ENCODE peak calls at places on chromosome 12, in six cellular contexts. One of them, this sample, is unnamed.

GRCh38 chr12:107822356-107822755 is 47.9 kb downstream of the ASCL4 start:
- DNase-seq in GOT3: no peak
- DNase-seq in C1 segment of cervical spinal cord: peak; percentile 9
- DNase-seq in stimulated activated CD8-positive, alpha-beta memory T cell treated with anti-CD3 and anti-CD28 coated beads, Interleukin-4, amount 100 ng/mL, for 1 hour: no peak
- DNase-seq in retinal pigment epithelial cell: no peak
- DNase-seq in NCI-H2107: no peak
- DNase-seq in this sample: no peak

GRCh38 chr12:27861428-27862167 is 81.6 kb upstream of the MANSC4 start:
- DNase-seq in GOT3: no peak
- DNase-seq in C1 segment of cervical spinal cord: no peak
- DNase-seq in stimulated activated CD8-positive, alpha-beta memory T cell treated with anti-CD3 and anti-CD28 coated beads, Interleukin-4, amount 100 ng/mL, for 1 hour: no peak
- DNase-seq in retinal pigment epithelial cell: no peak
- DNase-seq in NCI-H2107: no peak
- DNase-seq in this sample: no peak

GRCh38 chr12:103313894-103314293 is 181.9 kb downstream of the C12orf42 start:
- DNase-seq in GOT3: no peak
- DNase-seq in C1 segment of cervical spinal cord: no peak
- DNase-seq in stimulated activated CD8-positive, alpha-beta memory T cell treated with anti-CD3 and anti-CD28 coated beads, Interleukin-4, amount 100 ng/mL, for 1 hour: no peak
- DNase-seq in retinal pigment epithelial cell: no peak
- DNase-seq in NCI-H2107: no peak
- DNase-seq in this sample: no peak

GRCh38 chr12:54148560-54149439 is 40.0 kb downstream of the SMUG1 start:
- DNase-seq in GOT3: no peak
- DNase-seq in C1 segment of cervical spinal cord: no peak
- DNase-seq in stimulated activated CD8-positive, alpha-beta memory T cell treated with anti-CD3 and anti-CD28 coated beads, Interleukin-4, amount 100 ng/mL, for 1 hour: no peak
- DNase-seq in retinal pigment epithelial cell: no peak
- DNase-seq in NCI-H2107: no peak
- DNase-seq in this sample: no peak

GRCh38 chr12:100974747-100975146 is 180.2 kb downstream of the ANO4 start:
- DNase-seq in GOT3: no peak
- DNase-seq in C1 segment of cervical spinal cord: no peak
- DNase-seq in stimulated activated CD8-positive, alpha-beta memory T cell treated with anti-CD3 and anti-CD28 coated beads, Interleukin-4, amount 100 ng/mL, for 1 hour: no peak
- DNase-seq in retinal pigment epithelial cell: no peak
- DNase-seq in NCI-H2107: no peak
- DNase-seq in this sample: no peak

GRCh38 chr12:39427360-39427808 is 15.5 kb downstream of the KIF21A start:
- DNase-seq in GOT3: no peak
- DNase-seq in C1 segment of cervical spinal cord: no peak
- DNase-seq in stimulated activated CD8-positive, alpha-beta memory T cell treated with anti-CD3 and anti-CD28 coated beads, Interleukin-4, amount 100 ng/mL, for 1 hour: no peak
- DNase-seq in retinal pigment epithelial cell: no peak
- DNase-seq in NCI-H2107: no peak
- DNase-seq in this sample: no peak

GRCh38 chr12:76256341-76256740 is 91.9 kb downstream of the BBS10 start:
- DNase-seq in GOT3: no peak
- DNase-seq in C1 segment of cervical spinal cord: no peak
- DNase-seq in stimulated activated CD8-positive, alpha-beta memory T cell treated with anti-CD3 and anti-CD28 coated beads, Interleukin-4, amount 100 ng/mL, for 1 hour: no peak
- DNase-seq in retinal pigment epithelial cell: no peak
- DNase-seq in NCI-H2107: no peak
- DNase-seq in this sample: no peak

GRCh38 chr12:13167226-13167625 is 29.3 kb upstream of the EMP1 start:
- DNase-seq in GOT3: no peak
- DNase-seq in C1 segment of cervical spinal cord: no peak
- DNase-seq in stimulated activated CD8-positive, alpha-beta memory T cell treated with anti-CD3 and anti-CD28 coated beads, Interleukin-4, amount 100 ng/mL, for 1 hour: no peak
- DNase-seq in retinal pigment epithelial cell: no peak
- DNase-seq in NCI-H2107: no peak
- DNase-seq in this sample: no peak

GRCh38 chr12:121113057-121113456 is 19.6 kb upstream of the P2RX7 start:
- DNase-seq in GOT3: no peak
- DNase-seq in C1 segment of cervical spinal cord: no peak
- DNase-seq in stimulated activated CD8-positive, alpha-beta memory T cell treated with anti-CD3 and anti-CD28 coated beads, Interleukin-4, amount 100 ng/mL, for 1 hour: no peak
- DNase-seq in retinal pigment epithelial cell: no peak
- DNase-seq in NCI-H2107: no peak
- DNase-seq in this sample: no peak

GRCh38 chr12:93183940-93184663 is 193.6 kb upstream of the NUDT4 start:
- DNase-seq in GOT3: no peak
- DNase-seq in C1 segment of cervical spinal cord: peak; percentile 50
- DNase-seq in stimulated activated CD8-positive, alpha-beta memory T cell treated with anti-CD3 and anti-CD28 coated beads, Interleukin-4, amount 100 ng/mL, for 1 hour: no peak
- DNase-seq in retinal pigment epithelial cell: no peak
- DNase-seq in NCI-H2107: no peak
- DNase-seq in this sample: no peak

GRCh38 chr12:109737111-109737510 is 23.5 kb downstream of the FAM222A start:
- DNase-seq in GOT3: no peak
- DNase-seq in C1 segment of cervical spinal cord: no peak
- DNase-seq in stimulated activated CD8-positive, alpha-beta memory T cell treated with anti-CD3 and anti-CD28 coated beads, Interleukin-4, amount 100 ng/mL, for 1 hour: no peak
- DNase-seq in retinal pigment epithelial cell: no peak
- DNase-seq in NCI-H2107: no peak
- DNase-seq in this sample: no peak

GRCh38 chr12:3752741-3753486 is at the start of gene CRACR2A:
- DNase-seq in GOT3: peak; percentile 40
- DNase-seq in C1 segment of cervical spinal cord: peak; percentile 9
- DNase-seq in stimulated activated CD8-positive, alpha-beta memory T cell treated with anti-CD3 and anti-CD28 coated beads, Interleukin-4, amount 100 ng/mL, for 1 hour: peak; percentile 53
- DNase-seq in retinal pigment epithelial cell: peak; percentile 13
- DNase-seq in NCI-H2107: no peak
- DNase-seq in this sample: peak; percentile 74

GRCh38 chr12:4978737-4979136 is 64.9 kb upstream of the KCNA5 start:
- DNase-seq in GOT3: no peak
- DNase-seq in C1 segment of cervical spinal cord: no peak
- DNase-seq in stimulated activated CD8-positive, alpha-beta memory T cell treated with anti-CD3 and anti-CD28 coated beads, Interleukin-4, amount 100 ng/mL, for 1 hour: no peak
- DNase-seq in retinal pigment epithelial cell: no peak
- DNase-seq in NCI-H2107: no peak
- DNase-seq in this sample: no peak

This sample was measured in HTR-8/SVneo.